ENCODE peak calls at places on chromosomes 2 and 18, in seven cellular contexts. N, R, P, M, L, T and Q are unnamed samples.
A peak's percentile ranks its signal among the peaks of the same experiment; 100 is the strongest.

GRCh38 chr2:46966576-46966975 is 51.0 kb upstream of the MCFD2 start:
- DNase-seq in N (no peak), R (no peak), P (no peak), M (no peak), L (no peak), T (no peak), Q (no peak)

GRCh38 chr2:64876137-64876647 is 113.0 kb upstream of the SLC1A4 start:
- DNase-seq in N (no peak), R (peak; percentile 49), P (no peak), M (no peak), L (no peak), T (no peak), Q (no peak)

GRCh38 chr2:33673937-33674336 is 74.8 kb upstream of the FAM98A start:
- DNase-seq in N (no peak), R (no peak), P (peak; percentile 3), M (peak; percentile 1), L (no peak), T (no peak), Q (no peak)

GRCh38 chr2:128504242-128505149 is 185.8 kb upstream of the HS6ST1 start:
- DNase-seq in N (no peak), R (no peak), P (no peak), M (no peak), L (no peak), T (no peak), Q (peak; percentile 82)

GRCh38 chr2:100818606-100819364 is 1.2 kb upstream of the NPAS2 start:
- DNase-seq in N (peak; percentile 39), R (peak; percentile 72), P (no peak), M (no peak), L (no peak), T (peak; percentile 71), Q (peak; percentile 8)

GRCh38 chr2:165837122-165837521 is 43.1 kb upstream of the GALNT3 start:
- DNase-seq in N (no peak), R (peak; percentile 5), P (no peak), M (no peak), L (no peak), T (no peak), Q (no peak)

GRCh38 chr18:50396005-50396404 is 21.2 kb downstream of the SKA1 start:
- DNase-seq in N (no peak), R (no peak), P (no peak), M (no peak), L (no peak), T (no peak), Q (no peak)

GRCh38 chr2:103980401-103980800 is 873.5 kb upstream of the POU3F3 start:
- DNase-seq in N (no peak), R (no peak), P (no peak), M (no peak), L (no peak), T (no peak), Q (no peak)

GRCh38 chr2:58427572-58428285 is 186.6 kb upstream of the FANCL start:
- DNase-seq in N (peak; percentile 6), R (peak; percentile 34), P (no peak), M (peak; percentile 65), L (no peak), T (peak; percentile 43), Q (no peak)

GRCh38 chr18:78884502-78884901 is 95.1 kb upstream of the SALL3 start:
- DNase-seq in N (no peak), R (no peak), P (peak; percentile 10), M (no peak), L (no peak), T (no peak), Q (no peak)